ENCODE peak calls at places on chromosomes 5 and 9, in nine cellular contexts. H is PC-9; A is astrocyte of the spinal cord; V is CD4-positive, alpha-beta memory T cell; Q is colonic mucosa; D is A549; B is hepatocyte; T is adrenal gland; N is HCT116. K is an unnamed sample.

GRCh38 chr5:20347334-20347733 is 359.3 kb upstream of the CDH18 start:
- DNase-seq in D (no peak), T (no peak), H (no peak), B (no peak), N (no peak), V (no peak), A (no peak), Q (no peak), K (no peak)

GRCh38 chr9:108093773-108094675 is 604.5 kb upstream of the KLF4 start:
- DNase-seq in D (peak; percentile 91), T (no peak), Q (peak; percentile 85), A (peak; percentile 89), H (peak; percentile 79), B (peak; percentile 66), N (peak; percentile 97), V (no peak), K (no peak)

GRCh38 chr5:133508845-133509741 is 103.2 kb downstream of the FSTL4 start:
- DNase-seq in D (no peak), A (no peak), H (peak; percentile 94), V (no peak), B (no peak), T (no peak), N (no peak), Q (no peak), K (no peak)

GRCh38 chr5:143826909-143827514 is 15.1 kb downstream of the HMHB1 start:
- DNase-seq in H (peak; percentile 82), D (peak; percentile 54), B (peak; percentile 19), Q (no peak), N (no peak), V (no peak), T (no peak), A (no peak), K (no peak)

GRCh38 chr9:22008662-22009562 is at the start of gene CDKN2B:
- DNase-seq in A (peak; percentile 97), V (peak; percentile 65), T (peak; percentile 98), B (peak; percentile 98), Q (peak; percentile 98), N (peak; percentile 80), H (peak; percentile 86), D (no peak), K (peak; percentile 98)

GRCh38 chr5:56910123-56910951 is 941 bp downstream of the SETD9 start:
- DNase-seq in V (peak; percentile 41), N (no peak), B (no peak), T (peak; percentile 60), A (no peak), H (no peak), D (no peak), Q (peak; percentile 61), K (peak; percentile 82)

GRCh38 chr9:36149197-36149596 is 12.7 kb downstream of the GLIPR2 start:
- DNase-seq in T (peak; percentile 68), H (no peak), V (no peak), D (no peak), A (peak; percentile 80), B (no peak), Q (no peak), N (no peak), K (peak; percentile 65)

GRCh38 chr9:113957778-113958430 is 81.8 kb downstream of the ZNF618 start:
- DNase-seq in B (peak; percentile 80), A (peak; percentile 86), N (no peak), Q (peak; percentile 73), D (peak; percentile 37), H (no peak), V (no peak), T (peak; percentile 44), K (no peak)

GRCh38 chr5:142819816-142820215 is 49.6 kb downstream of the ARHGAP26 start:
- DNase-seq in V (no peak), D (no peak), N (no peak), T (no peak), A (no peak), H (peak; percentile 69), Q (no peak), B (no peak), K (no peak)

GRCh38 chr5:178213748-178214151 is 9.4 kb downstream of the HNRNPAB start:
- DNase-seq in Q (peak; percentile 76), T (no peak), D (no peak), V (no peak), B (peak; percentile 58), H (no peak), N (no peak), A (no peak), K (peak; percentile 80)

GRCh38 chr9:6214451-6214850 is 1.2 kb upstream of the IL33 start:
- DNase-seq in A (no peak), N (no peak), V (no peak), D (no peak), B (no peak), T (no peak), H (no peak), Q (no peak), K (no peak)

GRCh38 chr5:174724484-174725260 is at the start of gene MSX2:
- DNase-seq in H (no peak), N (peak; percentile 80), D (peak; percentile 88), A (peak; percentile 90), Q (peak; percentile 84), T (peak; percentile 87), V (no peak), B (peak; percentile 96), K (peak; percentile 94)

GRCh38 chr5:11268894-11269293 is 507.9 kb upstream of the DAP start:
- DNase-seq in Q (no peak), D (no peak), N (no peak), A (no peak), H (no peak), B (peak; percentile 10), V (no peak), T (no peak), K (no peak)

DNA sequence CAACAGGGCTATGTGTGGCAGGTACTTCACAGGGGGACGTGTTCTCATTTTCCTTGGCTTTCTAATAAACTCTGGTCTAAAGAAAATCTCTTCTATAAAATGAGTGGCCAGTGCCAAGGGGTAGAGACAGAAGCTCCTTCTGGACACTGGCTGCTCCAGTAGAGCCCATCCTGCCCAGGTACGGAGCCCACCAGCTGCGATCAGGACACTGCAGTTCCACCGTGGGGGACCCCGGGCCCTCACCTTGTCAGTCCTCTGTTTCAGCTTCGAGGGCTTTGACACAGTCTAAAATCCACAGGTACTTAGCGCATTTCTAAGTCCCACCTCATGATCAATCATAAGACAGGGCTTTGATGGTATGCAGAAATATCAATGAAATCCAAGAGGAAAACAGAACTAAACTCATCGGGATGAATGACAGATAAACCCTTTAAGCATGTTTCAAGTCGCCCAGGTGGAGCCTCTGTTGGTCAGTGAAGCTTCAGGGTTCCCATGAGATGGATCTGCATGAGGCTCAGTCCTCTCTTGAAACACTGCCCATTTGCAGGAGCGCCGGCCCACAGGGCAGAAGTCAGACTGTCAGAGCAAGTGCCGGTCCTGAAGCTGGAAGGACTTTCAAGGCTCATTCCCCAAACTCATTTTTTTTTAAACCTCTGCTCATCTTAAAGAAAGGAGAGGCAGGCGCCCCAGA is 20.3 kb upstream of the TERT start:
- DNase-seq in Q (no peak), H (no peak), V (no peak), A (no peak), N (no peak), D (no peak), T (no peak), B (no peak), K (peak; percentile 24)
- H3K4me3 ChIP-seq in Q (no peak overlapping the region), H (peak overlapping the region; percentile 24), V (peak overlapping the region; percentile 53), A (no peak overlapping the region), N (no peak overlapping the region), D (no peak overlapping the region), T (no peak overlapping the region), B (no peak overlapping the region), K (no peak overlapping the region)

GRCh38 chr9:129454468-129455067 is 166.3 kb downstream of the C9orf50 start:
- DNase-seq in Q (no peak), A (no peak), B (no peak), N (no peak), V (no peak), D (no peak), T (no peak), H (no peak), K (no peak)
- H3K4me3 ChIP-seq in Q (no peak overlapping the region), A (no peak overlapping the region), B (no peak overlapping the region), N (no peak overlapping the region), V (no peak overlapping the region), D (no peak overlapping the region), T (no peak overlapping the region), H (no peak overlapping the region), K (no peak overlapping the region)

DNA sequence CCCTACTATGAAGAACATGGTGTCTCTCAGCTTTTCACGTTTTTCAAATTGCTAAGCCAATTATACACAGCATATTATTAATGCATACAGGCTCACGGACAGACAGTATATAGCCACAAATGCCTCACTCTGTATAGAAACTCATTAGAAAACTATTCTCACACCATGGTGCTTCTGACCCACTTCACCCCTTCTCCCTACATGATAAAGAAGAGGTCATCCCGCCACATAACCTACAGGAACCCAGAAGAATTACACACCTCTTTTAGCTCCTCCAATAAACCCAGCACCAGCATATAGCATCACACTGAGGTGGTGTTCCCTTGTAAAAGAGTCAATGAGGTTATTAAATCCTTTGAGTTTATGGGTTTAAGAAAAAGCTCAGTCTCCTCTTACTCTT is 5.6 kb downstream of the TLE1 start:
- DNase-seq in H (no peak), N (no peak), V (no peak), Q (no peak), A (no peak), B (no peak), D (no peak), T (no peak), K (no peak)
- H3K4me3 ChIP-seq in H (no peak overlapping the region), N (no peak overlapping the region), V (no peak overlapping the region), Q (no peak overlapping the region), A (no peak overlapping the region), B (no peak overlapping the region), D (no peak overlapping the region), T (no peak overlapping the region), K (no peak overlapping the region)

GRCh38 chr5:93588586-93589347 is 5.7 kb downstream of the NR2F1 start:
- DNase-seq in B (no peak), H (no peak), N (no peak), A (peak; percentile 55), Q (no peak), V (no peak), D (no peak), T (no peak), K (peak; percentile 74)

GRCh38 chr5:93585753-93586385 is 2.8 kb downstream of the NR2F1 start:
- DNase-seq in D (no peak), A (peak; percentile 56), B (no peak), Q (no peak), T (no peak), H (no peak), V (no peak), N (no peak), K (peak; percentile 58)

GRCh38 chr5:93587919-93588585 is 5.0 kb downstream of the NR2F1 start:
- DNase-seq in H (no peak), A (peak; percentile 48), T (no peak), D (no peak), Q (no peak), V (no peak), B (no peak), N (no peak), K (peak; percentile 60)

GRCh38 chr5:93585054-93585751 is 2.2 kb downstream of the NR2F1 start:
- DNase-seq in D (peak; percentile 62), V (no peak), A (peak; percentile 34), N (no peak), Q (no peak), H (no peak), B (no peak), T (peak; percentile 61), K (peak; percentile 58)

GRCh38 chr5:93586948-93587918 is 4.2 kb downstream of the NR2F1 start:
- DNase-seq in N (no peak), Q (no peak), H (no peak), V (no peak), B (no peak), A (peak; percentile 66), T (no peak), D (no peak), K (peak; percentile 73)
- H3K4me3 ChIP-seq in N (no peak overlapping the region), Q (no peak overlapping the region), H (peak overlapping the region; percentile 91), V (no peak overlapping the region), B (no peak overlapping the region), A (peak overlapping the region; percentile 76), T (peak overlapping the region; percentile 81), D (no peak overlapping the region), K (peak overlapping the region; percentile 64)